ENCODE peak calls at places on chromosomes 4 and X, in nine cellular contexts. One of them, this sample, is unnamed.

GRCh38 chrX:38796926-38797325 is 4.3 kb upstream of the MID1IP1 start:
- DNase-seq in activated CD4-positive, CD25-positive, alpha-beta regulatory T cell: no peak
- DNase-seq in NCI-H526: no peak
- DNase-seq in activated naive CD4-positive, alpha-beta T cell treated with anti-CD3 and anti-CD28 coated beads for 36 hours: no peak
- DNase-seq in NB4: no peak
- DNase-seq in HCEC 1CT: peak
- DNase-seq in activated CD4-positive, alpha-beta memory T cell treated with anti-CD3 and anti-CD28 coated beads, Interleukin-2, amount 10 ng/mL, durations not matched to agents 7 days and 5 days: no peak
- DNase-seq in activated T-cell treated with anti-CD3 and anti-CD28 coated beads, Interleukin-2, amount 50 U/mL, for 48 hours: no peak
- DNase-seq in AML-193: no peak
- DNase-seq in this sample: no peak

GRCh38 chr4:985123-985830 is 1.6 kb upstream of the IDUA start:
- DNase-seq in activated T-cell treated with anti-CD3 and anti-CD28 coated beads, Interleukin-2, amount 50 U/mL, for 48 hours: peak
- DNase-seq in NB4: peak
- DNase-seq in AML-193: no peak
- DNase-seq in NCI-H526: peak
- DNase-seq in activated naive CD4-positive, alpha-beta T cell treated with anti-CD3 and anti-CD28 coated beads for 36 hours: peak
- DNase-seq in activated CD4-positive, alpha-beta memory T cell treated with anti-CD3 and anti-CD28 coated beads, Interleukin-2, amount 10 ng/mL, durations not matched to agents 7 days and 5 days: peak
- DNase-seq in HCEC 1CT: no peak
- DNase-seq in activated CD4-positive, CD25-positive, alpha-beta regulatory T cell: peak
- DNase-seq in this sample: no peak

GRCh38 chr4:176226736-176227135 is 31.4 kb upstream of the SPATA4 start:
- DNase-seq in NCI-H526: no peak
- DNase-seq in activated CD4-positive, CD25-positive, alpha-beta regulatory T cell: no peak
- DNase-seq in activated T-cell treated with anti-CD3 and anti-CD28 coated beads, Interleukin-2, amount 50 U/mL, for 48 hours: no peak
- DNase-seq in AML-193: no peak
- DNase-seq in HCEC 1CT: no peak
- DNase-seq in NB4: no peak
- DNase-seq in activated naive CD4-positive, alpha-beta T cell treated with anti-CD3 and anti-CD28 coated beads for 36 hours: no peak
- DNase-seq in activated CD4-positive, alpha-beta memory T cell treated with anti-CD3 and anti-CD28 coated beads, Interleukin-2, amount 10 ng/mL, durations not matched to agents 7 days and 5 days: no peak
- DNase-seq in this sample: no peak

GRCh38 chrX:259692-260355 is 21.4 kb upstream of the PLCXD1 start:
- DNase-seq in activated CD4-positive, alpha-beta memory T cell treated with anti-CD3 and anti-CD28 coated beads, Interleukin-2, amount 10 ng/mL, durations not matched to agents 7 days and 5 days: peak
- DNase-seq in activated CD4-positive, CD25-positive, alpha-beta regulatory T cell: no peak
- DNase-seq in NB4: no peak
- DNase-seq in activated T-cell treated with anti-CD3 and anti-CD28 coated beads, Interleukin-2, amount 50 U/mL, for 48 hours: no peak
- DNase-seq in activated naive CD4-positive, alpha-beta T cell treated with anti-CD3 and anti-CD28 coated beads for 36 hours: no peak
- DNase-seq in NCI-H526: no peak
- DNase-seq in HCEC 1CT: no peak
- DNase-seq in AML-193: no peak
- DNase-seq in this sample: no peak

GRCh38 chr4:95504488-95504887 is 44.3 kb downstream of the UNC5C start:
- DNase-seq in NB4: no peak
- DNase-seq in activated CD4-positive, CD25-positive, alpha-beta regulatory T cell: no peak
- DNase-seq in activated CD4-positive, alpha-beta memory T cell treated with anti-CD3 and anti-CD28 coated beads, Interleukin-2, amount 10 ng/mL, durations not matched to agents 7 days and 5 days: no peak
- DNase-seq in activated T-cell treated with anti-CD3 and anti-CD28 coated beads, Interleukin-2, amount 50 U/mL, for 48 hours: no peak
- DNase-seq in NCI-H526: no peak
- DNase-seq in activated naive CD4-positive, alpha-beta T cell treated with anti-CD3 and anti-CD28 coated beads for 36 hours: no peak
- DNase-seq in AML-193: no peak
- DNase-seq in HCEC 1CT: no peak
- DNase-seq in this sample: no peak

GRCh38 chr4:184417802-184418511 is 56.4 kb downstream of the IRF2 start:
- DNase-seq in AML-193: no peak
- DNase-seq in NB4: peak
- DNase-seq in activated naive CD4-positive, alpha-beta T cell treated with anti-CD3 and anti-CD28 coated beads for 36 hours: peak
- DNase-seq in NCI-H526: no peak
- DNase-seq in activated T-cell treated with anti-CD3 and anti-CD28 coated beads, Interleukin-2, amount 50 U/mL, for 48 hours: peak
- DNase-seq in activated CD4-positive, alpha-beta memory T cell treated with anti-CD3 and anti-CD28 coated beads, Interleukin-2, amount 10 ng/mL, durations not matched to agents 7 days and 5 days: peak
- DNase-seq in HCEC 1CT: peak
- DNase-seq in activated CD4-positive, CD25-positive, alpha-beta regulatory T cell: no peak
- DNase-seq in this sample: no peak

GRCh38 chr4:1855334-1856070 is 454 bp downstream of the LETM1 start:
- DNase-seq in activated CD4-positive, CD25-positive, alpha-beta regulatory T cell: no peak
- DNase-seq in HCEC 1CT: no peak
- DNase-seq in activated T-cell treated with anti-CD3 and anti-CD28 coated beads, Interleukin-2, amount 50 U/mL, for 48 hours: peak
- DNase-seq in AML-193: no peak
- DNase-seq in NB4: peak
- DNase-seq in activated CD4-positive, alpha-beta memory T cell treated with anti-CD3 and anti-CD28 coated beads, Interleukin-2, amount 10 ng/mL, durations not matched to agents 7 days and 5 days: peak
- DNase-seq in NCI-H526: no peak
- DNase-seq in activated naive CD4-positive, alpha-beta T cell treated with anti-CD3 and anti-CD28 coated beads for 36 hours: peak
- DNase-seq in this sample: no peak

GRCh38 chr4:55948726-55949479 is at the start of gene CEP135:
- DNase-seq in activated T-cell treated with anti-CD3 and anti-CD28 coated beads, Interleukin-2, amount 50 U/mL, for 48 hours: peak
- DNase-seq in activated naive CD4-positive, alpha-beta T cell treated with anti-CD3 and anti-CD28 coated beads for 36 hours: peak
- DNase-seq in NCI-H526: peak
- DNase-seq in AML-193: peak
- DNase-seq in activated CD4-positive, CD25-positive, alpha-beta regulatory T cell: peak
- DNase-seq in HCEC 1CT: peak
- DNase-seq in activated CD4-positive, alpha-beta memory T cell treated with anti-CD3 and anti-CD28 coated beads, Interleukin-2, amount 10 ng/mL, durations not matched to agents 7 days and 5 days: peak
- DNase-seq in NB4: peak
- DNase-seq in this sample: peak

GRCh38 chr4:174464949-174465348 is 57.3 kb downstream of the HPGD start:
- DNase-seq in activated T-cell treated with anti-CD3 and anti-CD28 coated beads, Interleukin-2, amount 50 U/mL, for 48 hours: no peak
- DNase-seq in NCI-H526: no peak
- DNase-seq in HCEC 1CT: no peak
- DNase-seq in activated CD4-positive, alpha-beta memory T cell treated with anti-CD3 and anti-CD28 coated beads, Interleukin-2, amount 10 ng/mL, durations not matched to agents 7 days and 5 days: no peak
- DNase-seq in NB4: no peak
- DNase-seq in activated CD4-positive, CD25-positive, alpha-beta regulatory T cell: no peak
- DNase-seq in activated naive CD4-positive, alpha-beta T cell treated with anti-CD3 and anti-CD28 coated beads for 36 hours: no peak
- DNase-seq in AML-193: peak
- DNase-seq in this sample: no peak

GRCh38 chr4:145734051-145734450 is 54.1 kb downstream of the C4orf51 start:
- DNase-seq in activated T-cell treated with anti-CD3 and anti-CD28 coated beads, Interleukin-2, amount 50 U/mL, for 48 hours: no peak
- DNase-seq in HCEC 1CT: no peak
- DNase-seq in activated naive CD4-positive, alpha-beta T cell treated with anti-CD3 and anti-CD28 coated beads for 36 hours: no peak
- DNase-seq in NB4: no peak
- DNase-seq in NCI-H526: no peak
- DNase-seq in activated CD4-positive, alpha-beta memory T cell treated with anti-CD3 and anti-CD28 coated beads, Interleukin-2, amount 10 ng/mL, durations not matched to agents 7 days and 5 days: no peak
- DNase-seq in activated CD4-positive, CD25-positive, alpha-beta regulatory T cell: no peak
- DNase-seq in AML-193: no peak
- DNase-seq in this sample: no peak

GRCh38 chr4:152810715-152811287 is 31.0 kb downstream of the ARFIP1 start:
- DNase-seq in NCI-H526: peak
- DNase-seq in activated T-cell treated with anti-CD3 and anti-CD28 coated beads, Interleukin-2, amount 50 U/mL, for 48 hours: no peak
- DNase-seq in activated CD4-positive, CD25-positive, alpha-beta regulatory T cell: no peak
- DNase-seq in HCEC 1CT: no peak
- DNase-seq in NB4: no peak
- DNase-seq in activated CD4-positive, alpha-beta memory T cell treated with anti-CD3 and anti-CD28 coated beads, Interleukin-2, amount 10 ng/mL, durations not matched to agents 7 days and 5 days: no peak
- DNase-seq in activated naive CD4-positive, alpha-beta T cell treated with anti-CD3 and anti-CD28 coated beads for 36 hours: no peak
- DNase-seq in AML-193: no peak
- DNase-seq in this sample: no peak

GRCh38 chr4:1232661-1233621 is 16.0 kb downstream of the CTBP1 start:
- DNase-seq in NB4: no peak
- DNase-seq in activated CD4-positive, alpha-beta memory T cell treated with anti-CD3 and anti-CD28 coated beads, Interleukin-2, amount 10 ng/mL, durations not matched to agents 7 days and 5 days: no peak
- DNase-seq in activated CD4-positive, CD25-positive, alpha-beta regulatory T cell: no peak
- DNase-seq in activated naive CD4-positive, alpha-beta T cell treated with anti-CD3 and anti-CD28 coated beads for 36 hours: no peak
- DNase-seq in AML-193: no peak
- DNase-seq in activated T-cell treated with anti-CD3 and anti-CD28 coated beads, Interleukin-2, amount 50 U/mL, for 48 hours: no peak
- DNase-seq in HCEC 1CT: no peak
- DNase-seq in NCI-H526: no peak
- DNase-seq in this sample: no peak

This sample was measured in GDM1.